ENCODE peak calls at places on chromosomes 13 and 19, in four cellular contexts. J is IMR-90, G is H9, D is H1. S is an unnamed sample.

GRCh38 chr19:5498817-5499535 is 43.8 kb downstream of the ZNRF4 start:
- DNase-seq in J (no peak), D (peak), G (peak), S (peak)

GRCh38 chr13:110415669-110416068 is 108.6 kb downstream of the COL4A2 start:
- DNase-seq in J (peak), G (peak), D (peak), S (peak)

GRCh38 chr13:43390101-43390500 is 366.7 kb downstream of the DNAJC15 start:
- DNase-seq in J (peak), G (no peak), D (no peak), S (no peak)

GRCh38 chr19:9070066-9070465 is 16.8 kb upstream of the OR1M1 start:
- DNase-seq in D (no peak), J (no peak), G (peak), S (peak)

GRCh38 chr13:44313674-44314073 is 60.0 kb upstream of the SERP2 start:
- DNase-seq in G (no peak), D (no peak), J (peak), S (no peak)

GRCh38 chr13:98581971-98582702 is 5.2 kb upstream of the STK24 start:
- DNase-seq in G (no peak), D (no peak), J (peak), S (no peak)

GRCh38 chr13:110308377-110309158 is 1.5 kb downstream of the COL4A2 start:
- DNase-seq in D (no peak), G (peak), J (no peak), S (peak)

GRCh38 chr13:99066219-99066618 is 88.4 kb upstream of the DOCK9 start:
- DNase-seq in D (no peak), G (no peak), J (no peak), S (no peak)

GRCh38 chr19:925912-926594 is at the start of gene ARID3A:
- DNase-seq in J (no peak), D (no peak), G (peak), S (no peak)

GRCh38 chr19:49863254-49863934 is 4.0 kb downstream of the PNKP start:
- DNase-seq in J (no peak), G (no peak), D (no peak), S (no peak)

GRCh38 chr13:50357586-50358118 is 342.4 kb downstream of the KCNRG start:
- DNase-seq in G (no peak), J (peak), D (no peak), S (no peak)

GRCh38 chr13:26968431-26969335 is 202.9 kb downstream of the USP12 start:
- DNase-seq in D (no peak), G (no peak), J (peak), S (peak)

GRCh38 chr19:29299416-29300380 is 86.7 kb upstream of the UQCRFS1 start:
- DNase-seq in J (no peak), G (no peak), D (no peak), S (no peak)

GRCh38 chr13:114203536-114203935 is 24.5 kb downstream of the CFAP97D2 start:
- DNase-seq in J (no peak), D (no peak), G (no peak), S (no peak)

GRCh38 chr19:11781295-11782057 is 14.7 kb downstream of the ZNF441 start:
- DNase-seq in G (no peak), J (peak), D (no peak), S (peak)

GRCh38 chr19:41411682-41412265 is 14.2 kb downstream of the BCKDHA start:
- DNase-seq in D (no peak), J (no peak), G (no peak), S (no peak)

GRCh38 chr13:114044486-114044885 is 70.6 kb upstream of the C13orf46 start:
- DNase-seq in J (peak), G (no peak), D (no peak), S (no peak)

GRCh38 chr19:53624776-53625540 is 6.8 kb upstream of the DPRX start:
- DNase-seq in J (no peak), D (no peak), G (no peak), S (peak)

GRCh38 chr13:30346159-30346788 is 38.9 kb upstream of the KATNAL1 start:
- DNase-seq in D (no peak), J (no peak), G (no peak), S (no peak)

GRCh38 chr13:101398920-101399319 is 17.4 kb downstream of the NALCN start:
- DNase-seq in D (no peak), G (no peak), J (peak), S (no peak)

GRCh38 chr19:310141-310651 is 19.0 kb upstream of the PLPP2 start:
- DNase-seq in J (no peak), D (no peak), G (no peak), S (no peak)

GRCh38 chr19:9917322-9917721 is 19.0 kb downstream of the OLFM2 start:
- DNase-seq in G (peak), J (peak), D (no peak), S (peak)

GRCh38 chr13:114129649-114130062 is 2.8 kb downstream of the RASA3 start:
- DNase-seq in D (no peak), J (no peak), G (no peak), S (no peak)

GRCh38 chr13:51643114-51643881 is 59.0 kb downstream of the WDFY2 start:
- DNase-seq in G (no peak), D (no peak), J (peak), S (peak)

GRCh38 chr13:44393391-44393790 is 19.8 kb downstream of the SERP2 start:
- DNase-seq in J (no peak), G (no peak), D (no peak), S (no peak)

GRCh38 chr19:17266026-17266425 is 1.2 kb upstream of the BABAM1 start:
- DNase-seq in J (no peak), G (no peak), D (no peak), S (no peak)

GRCh38 chr13:109198585-109198984 is 569.2 kb downstream of the MYO16 start:
- DNase-seq in G (no peak), D (no peak), J (peak), S (no peak)

GRCh38 chr19:45645631-45646344 is 6.6 kb upstream of the EML2 start:
- DNase-seq in G (peak), J (peak), D (no peak), S (peak)

GRCh38 chr19:50729894-50730293 is 6.7 kb downstream of the CLEC11A start:
- DNase-seq in G (no peak), J (no peak), D (no peak), S (no peak)

GRCh38 chr19:9586764-9587163 is 2.5 kb upstream of the ZNF121 start:
- DNase-seq in D (no peak), J (peak), G (peak), S (peak)

GRCh38 chr13:63541336-63541735 is 2125.7 kb upstream of the PCDH20 start:
- DNase-seq in J (no peak), D (no peak), G (no peak), S (peak)

GRCh38 chr19:40363128-40363527 is 14.6 kb downstream of the PLD3 start:
- DNase-seq in J (no peak), G (no peak), D (no peak), S (no peak)

GRCh38 chr19:40358773-40359172 is 10.3 kb downstream of the PLD3 start:
- DNase-seq in J (no peak), D (no peak), G (no peak), S (no peak)

GRCh38 chr19:40362160-40362559 is 13.7 kb downstream of the PLD3 start:
- DNase-seq in J (no peak), G (no peak), D (no peak), S (no peak)

GRCh38 chr19:40357655-40358054 is 9.2 kb downstream of the PLD3 start:
- DNase-seq in G (no peak), J (peak), D (no peak), S (no peak)

DNA sequence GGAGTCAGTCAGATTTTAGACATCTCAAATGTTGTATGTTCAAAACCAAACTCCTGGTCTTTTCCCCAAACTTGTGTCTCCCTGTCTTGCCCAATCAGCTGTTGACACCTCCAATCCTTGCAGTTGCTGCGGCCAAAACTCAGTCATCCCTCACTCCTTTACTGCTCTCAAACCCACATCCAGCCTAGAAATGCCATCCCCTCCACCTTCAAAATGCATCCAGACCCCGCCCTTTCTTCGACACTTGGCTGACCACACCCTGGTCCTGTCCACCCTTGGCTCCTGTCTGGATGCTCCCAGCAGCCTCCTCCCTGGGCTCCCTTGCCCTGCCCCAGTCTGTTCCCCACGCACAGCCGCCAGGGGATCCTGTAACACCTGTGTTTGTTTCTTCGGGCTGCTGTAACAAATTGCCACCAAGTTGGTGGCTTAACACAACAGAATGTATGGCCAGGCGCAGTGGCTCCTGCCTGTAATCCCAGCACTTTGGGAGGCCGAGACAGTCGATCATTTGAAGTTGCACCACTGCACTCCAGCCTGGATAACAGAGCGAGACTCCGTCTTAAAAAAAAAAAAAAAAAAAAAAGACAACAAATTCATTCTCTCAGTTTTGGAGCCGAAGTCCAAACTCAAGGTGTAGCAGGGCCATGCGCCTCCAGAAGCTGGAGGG is 11.7 kb downstream of the PLD3 start:
- DNase-seq in J (no peak), G (no peak), D (no peak), S (no peak)
- H3K23ac ChIP-seq in J (no peak), G (no peak), D (no peak), S (no peak)

GRCh38 chr19:54648129-54648528 is 14.7 kb upstream of the LILRB4 start:
- DNase-seq in G (no peak), J (no peak), D (no peak), S (no peak)

GRCh38 chr19:54638683-54639082 is 8.4 kb downstream of the LILRB1 start:
- DNase-seq in G (no peak), J (no peak), D (no peak), S (no peak)

GRCh38 chr19:54646331-54646841 is 16.1 kb downstream of the LILRB1 start:
- DNase-seq in G (no peak), J (no peak), D (no peak), S (no peak)

GRCh38 chr19:54644056-54644455 is 13.8 kb downstream of the LILRB1 start:
- DNase-seq in J (no peak), G (no peak), D (no peak), S (no peak)
- H3K56ac ChIP-seq in J (no peak), G (no peak), D (no peak), S (no peak)

GRCh38 chr19:35666251-35666913 is at the start of gene UPK1A:
- DNase-seq in G (no peak), J (no peak), D (no peak), S (no peak)

GRCh38 chr19:35669974-35670373 is 3.7 kb downstream of the UPK1A start:
- DNase-seq in D (no peak), J (no peak), G (no peak), S (no peak)

GRCh38 chr19:35671818-35672217 is 5.5 kb downstream of the UPK1A start:
- DNase-seq in J (no peak), D (no peak), G (no peak), S (peak)

GRCh38 chr19:35670686-35671085 is 4.4 kb downstream of the UPK1A start:
- DNase-seq in G (no peak), D (no peak), J (no peak), S (no peak)

GRCh38 chr19:35669566-35669965 is 3.2 kb downstream of the UPK1A start:
- DNase-seq in G (no peak), D (no peak), J (no peak), S (no peak)
- H3K18ac ChIP-seq in G (no peak), D (no peak), J (no peak), S (no peak)

GRCh38 chr19:39252458-39252857 is 3.8 kb upstream of the IFNL4 start:
- DNase-seq in J (no peak), D (no peak), G (no peak), S (peak)

GRCh38 chr19:39246951-39247669 is 1.5 kb downstream of the IFNL4 start:
- DNase-seq in D (no peak), G (peak), J (no peak), S (peak)

GRCh38 chr19:39248806-39249205 is at the start of gene IFNL4:
- DNase-seq in G (no peak), D (no peak), J (no peak), S (no peak)

GRCh38 chr19:39251081-39251480 is 2.4 kb upstream of the IFNL4 start:
- DNase-seq in G (no peak), D (no peak), J (no peak), S (peak)

GRCh38 chr19:39247701-39248664 is 673 bp downstream of the IFNL4 start:
- DNase-seq in J (no peak), G (peak), D (no peak), S (peak)
- H3K23ac ChIP-seq in J (no peak), G (no peak), D (no peak), S (no peak)

GRCh38 chr19:47694466-47695273 is 18.6 kb upstream of the EHD2 start:
- DNase-seq in D (no peak), J (no peak), G (no peak), S (no peak)

GRCh38 chr19:47696635-47697034 is 16.6 kb upstream of the EHD2 start:
- DNase-seq in G (no peak), D (no peak), J (no peak), S (no peak)

GRCh38 chr19:47693489-47693888 is 19.7 kb upstream of the EHD2 start:
- DNase-seq in D (no peak), G (no peak), J (no peak), S (no peak)

GRCh38 chr19:47693903-47694302 is 19.3 kb upstream of the EHD2 start:
- DNase-seq in J (no peak), D (no peak), G (no peak), S (no peak)

DNA sequence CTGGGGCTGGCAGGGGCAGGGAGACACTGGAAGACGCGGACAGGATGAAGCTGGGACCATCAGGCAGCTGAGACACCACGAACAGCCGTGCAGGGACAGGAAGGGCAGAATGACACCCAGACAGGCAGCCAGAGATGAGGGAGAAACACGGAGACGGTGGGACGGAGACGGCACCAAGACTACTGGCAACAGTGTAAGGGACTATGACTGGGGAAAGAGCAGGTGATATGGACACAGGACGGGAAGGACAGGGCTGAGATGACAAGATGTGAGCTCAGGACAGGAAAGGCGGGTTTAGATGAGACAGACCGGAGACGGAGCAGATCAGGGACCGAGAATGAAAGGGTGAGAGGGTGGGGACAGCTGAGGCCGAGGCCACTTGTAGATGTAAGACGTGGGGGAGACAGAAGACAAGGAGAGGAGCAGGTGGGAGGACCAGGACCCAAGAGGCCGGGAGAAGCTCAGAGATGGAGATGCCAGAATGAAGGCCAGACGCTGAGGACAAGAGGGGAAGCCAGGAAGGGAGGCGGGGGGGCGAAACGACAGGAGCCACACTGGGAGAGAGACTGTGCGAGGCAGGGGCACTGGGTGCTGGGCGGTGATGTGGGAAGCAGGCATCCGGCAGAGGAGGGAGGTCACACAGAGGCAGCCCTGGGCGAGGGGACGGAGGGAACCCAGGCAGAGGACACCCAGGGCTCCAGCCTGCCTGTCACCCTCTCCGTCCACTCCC is 17.5 kb upstream of the EHD2 start:
- DNase-seq in D (no peak), J (no peak), G (no peak), S (no peak)
- H3K56ac ChIP-seq in D (no peak), J (no peak), G (no peak), S (no peak)